ENCODE peak calls at places on chromosomes 13 and 19, in five cellular contexts. One of them, this sample, is unnamed.

GRCh38 chr19:4375620-4376228 is 24.6 kb downstream of the SH3GL1 start:
- DNase-seq in cardiac muscle cell: no peak
- DNase-seq in upper lobe of left lung: no peak
- DNase-seq in HepG2: peak; percentile 51
- DNase-seq in left ventricle myocardium inferior: no peak
- DNase-seq in this sample: no peak

GRCh38 chr19:53977991-53978731 is 13.3 kb upstream of the CACNG6 start:
- DNase-seq in cardiac muscle cell: peak; percentile 97
- DNase-seq in upper lobe of left lung: peak; percentile 81
- DNase-seq in HepG2: no peak
- DNase-seq in left ventricle myocardium inferior: peak; percentile 50
- DNase-seq in this sample: peak; percentile 78

GRCh38 chr19:38387550-38388309 is at the start of gene GGN:
- DNase-seq in cardiac muscle cell: peak; percentile 96
- DNase-seq in upper lobe of left lung: peak; percentile 96
- DNase-seq in HepG2: peak; percentile 49
- DNase-seq in left ventricle myocardium inferior: peak; percentile 74
- DNase-seq in this sample: peak; percentile 75

GRCh38 chr13:21218351-21219043 is 42.0 kb downstream of the MRPL57 start:
- DNase-seq in cardiac muscle cell: no peak
- DNase-seq in upper lobe of left lung: no peak
- DNase-seq in HepG2: no peak
- DNase-seq in left ventricle myocardium inferior: no peak
- DNase-seq in this sample: no peak

GRCh38 chr19:47497821-47498520 is 14.0 kb upstream of the KPTN start:
- DNase-seq in cardiac muscle cell: no peak
- DNase-seq in upper lobe of left lung: no peak
- DNase-seq in HepG2: no peak
- DNase-seq in left ventricle myocardium inferior: no peak
- DNase-seq in this sample: no peak

GRCh38 chr19:6876790-6877189 is 10.6 kb upstream of the ADGRE1 start:
- DNase-seq in cardiac muscle cell: no peak
- DNase-seq in upper lobe of left lung: no peak
- DNase-seq in HepG2: no peak
- DNase-seq in left ventricle myocardium inferior: no peak
- DNase-seq in this sample: no peak

GRCh38 chr19:11578342-11579142 is 1.1 kb upstream of the ACP5 start:
- DNase-seq in cardiac muscle cell: peak; percentile 20
- DNase-seq in upper lobe of left lung: peak; percentile 89
- DNase-seq in HepG2: peak; percentile 31
- DNase-seq in left ventricle myocardium inferior: peak; percentile 42
- DNase-seq in this sample: peak; percentile 46

GRCh38 chr19:54287456-54287855 is 6.5 kb upstream of the LILRB2 start:
- DNase-seq in cardiac muscle cell: no peak
- DNase-seq in upper lobe of left lung: no peak
- DNase-seq in HepG2: no peak
- DNase-seq in left ventricle myocardium inferior: no peak
- DNase-seq in this sample: no peak

GRCh38 chr13:26060366-26060765 is 8.6 kb upstream of the SHISA2 start:
- DNase-seq in cardiac muscle cell: no peak
- DNase-seq in upper lobe of left lung: no peak
- DNase-seq in HepG2: no peak
- DNase-seq in left ventricle myocardium inferior: no peak
- DNase-seq in this sample: no peak

GRCh38 chr19:15539638-15540037 is 31.3 kb downstream of the CYP4F22 start:
- DNase-seq in cardiac muscle cell: no peak
- DNase-seq in upper lobe of left lung: no peak
- DNase-seq in HepG2: no peak
- DNase-seq in left ventricle myocardium inferior: no peak
- DNase-seq in this sample: no peak

GRCh38 chr13:111326981-111327642 is 6.7 kb downstream of the TEX29 start:
- DNase-seq in cardiac muscle cell: no peak
- DNase-seq in upper lobe of left lung: peak; percentile 55
- DNase-seq in HepG2: no peak
- DNase-seq in left ventricle myocardium inferior: no peak
- DNase-seq in this sample: no peak
- H3K27me3 ChIP-seq in cardiac muscle cell: no peaks in the 10 kb centered on the region
- H3K27me3 ChIP-seq in upper lobe of left lung: no peaks in the 10 kb centered on the region
- H3K27me3 ChIP-seq in HepG2: peaks cover 5% of the 10 kb centered on the region
- H3K27me3 ChIP-seq in left ventricle myocardium inferior: no peaks in the 10 kb centered on the region
- H3K27me3 ChIP-seq in this sample: no peaks in the 10 kb centered on the region

GRCh38 chr13:46165485-46166220 is 16.3 kb downstream of the LCP1 start:
- DNase-seq in cardiac muscle cell: no peak
- DNase-seq in upper lobe of left lung: no peak
- DNase-seq in HepG2: no peak
- DNase-seq in left ventricle myocardium inferior: no peak
- DNase-seq in this sample: no peak
- H3K36me3 ChIP-seq in cardiac muscle cell: no peaks in the 10 kb centered on the region
- H3K36me3 ChIP-seq in upper lobe of left lung: no peaks in the 10 kb centered on the region
- H3K36me3 ChIP-seq in HepG2: no peaks in the 10 kb centered on the region
- H3K36me3 ChIP-seq in left ventricle myocardium inferior: no peaks in the 10 kb centered on the region
- H3K36me3 ChIP-seq in this sample: no peaks in the 10 kb centered on the region

GRCh38 chr19:55640577-55641375 is at the start of gene ZNF580:
- DNase-seq in cardiac muscle cell: peak; percentile 73
- DNase-seq in upper lobe of left lung: peak; percentile 95
- DNase-seq in HepG2: peak; percentile 40
- DNase-seq in left ventricle myocardium inferior: peak; percentile 71
- DNase-seq in this sample: peak; percentile 75
- H3K4me1 ChIP-seq in cardiac muscle cell: peaks cover 19% of the 10 kb centered on the region
- H3K4me1 ChIP-seq in upper lobe of left lung: peaks cover 64% of the 10 kb centered on the region
- H3K4me1 ChIP-seq in HepG2: peaks cover 58% of the 10 kb centered on the region
- H3K4me1 ChIP-seq in left ventricle myocardium inferior: peaks cover 91% of the 10 kb centered on the region
- H3K4me1 ChIP-seq in this sample: peaks cover 87% of the 10 kb centered on the region

GRCh38 chr13:74134226-74134776 is at the start of gene KLF12:
- DNase-seq in cardiac muscle cell: peak; percentile 96
- DNase-seq in upper lobe of left lung: peak; percentile 93
- DNase-seq in HepG2: peak; percentile 59
- DNase-seq in left ventricle myocardium inferior: peak; percentile 88
- DNase-seq in this sample: peak; percentile 85

GRCh38 chr13:74134777-74135305 is 637 bp upstream of the KLF12 start:
- DNase-seq in cardiac muscle cell: peak; percentile 71
- DNase-seq in upper lobe of left lung: peak; percentile 92
- DNase-seq in HepG2: no peak
- DNase-seq in left ventricle myocardium inferior: peak; percentile 66
- DNase-seq in this sample: peak; percentile 65

GRCh38 chr13:74136089-74136658 is 2.0 kb upstream of the KLF12 start:
- DNase-seq in cardiac muscle cell: peak; percentile 48
- DNase-seq in upper lobe of left lung: peak; percentile 87
- DNase-seq in HepG2: no peak
- DNase-seq in left ventricle myocardium inferior: peak; percentile 31
- DNase-seq in this sample: peak; percentile 33

GRCh38 chr13:74133657-74134201 is 475 bp downstream of the KLF12 start:
- DNase-seq in cardiac muscle cell: peak; percentile 89
- DNase-seq in upper lobe of left lung: peak; percentile 91
- DNase-seq in HepG2: peak; percentile 35
- DNase-seq in left ventricle myocardium inferior: peak; percentile 88
- DNase-seq in this sample: peak; percentile 89

DNA sequence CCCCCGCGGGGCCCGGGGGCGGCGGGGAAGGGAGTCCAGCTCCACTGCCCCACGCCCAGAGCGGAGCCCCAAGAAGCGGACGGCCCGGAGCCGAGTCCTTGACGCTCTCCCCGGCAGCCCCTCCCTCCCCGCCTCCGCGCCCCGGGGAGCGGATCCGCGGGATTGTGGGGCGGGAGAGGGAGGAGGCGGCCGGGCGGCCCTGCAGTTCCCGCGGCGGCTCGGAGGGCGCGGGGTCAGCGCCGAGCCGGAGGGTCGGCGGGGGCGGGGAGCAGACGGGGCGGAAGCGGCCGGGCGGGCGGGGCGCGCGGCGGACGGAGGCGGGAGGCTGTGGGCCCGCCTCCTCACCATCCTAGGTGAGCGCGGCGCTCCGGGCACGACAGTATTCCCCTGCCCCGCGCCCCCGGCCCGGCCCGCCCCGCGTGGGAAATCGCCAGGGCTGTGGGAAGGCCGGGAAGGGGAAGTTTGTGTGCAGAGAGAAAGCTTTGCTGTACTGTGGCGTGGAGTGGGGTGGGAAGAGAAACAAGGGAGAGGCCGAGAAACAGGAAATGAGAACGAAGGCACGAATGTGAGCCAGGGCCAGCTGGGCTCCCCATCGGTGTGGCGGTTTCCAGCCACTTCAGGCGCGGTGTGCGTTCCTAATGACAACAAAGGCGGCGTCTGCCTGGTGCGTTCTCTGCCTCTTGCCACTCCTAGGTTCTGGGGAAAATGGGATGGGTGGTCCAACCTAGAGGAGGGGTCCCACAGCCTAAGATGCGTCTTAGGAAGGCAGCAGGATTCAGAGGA is 1.3 kb upstream of the KLF12 start:
- DNase-seq in cardiac muscle cell: peak; percentile 87
- DNase-seq in upper lobe of left lung: peak; percentile 94
- DNase-seq in HepG2: no peak
- DNase-seq in left ventricle myocardium inferior: peak; percentile 79
- DNase-seq in this sample: peak; percentile 83
- H3K27me3 ChIP-seq in cardiac muscle cell: no peaks in the 10 kb centered on the region
- H3K27me3 ChIP-seq in upper lobe of left lung: no peaks in the 10 kb centered on the region
- H3K27me3 ChIP-seq in HepG2: no peaks in the 10 kb centered on the region
- H3K27me3 ChIP-seq in left ventricle myocardium inferior: no peaks in the 10 kb centered on the region
- H3K27me3 ChIP-seq in this sample: no peaks in the 10 kb centered on the region

GRCh38 chr19:2194513-2195078 is 30.9 kb downstream of the DOT1L start:
- DNase-seq in cardiac muscle cell: no peak
- DNase-seq in upper lobe of left lung: peak; percentile 59
- DNase-seq in HepG2: no peak
- DNase-seq in left ventricle myocardium inferior: no peak
- DNase-seq in this sample: no peak
- H3K36me3 ChIP-seq in cardiac muscle cell: peaks cover 2% of the 10 kb centered on the region
- H3K36me3 ChIP-seq in upper lobe of left lung: peaks cover 85% of the 10 kb centered on the region
- H3K36me3 ChIP-seq in HepG2: peaks cover 67% of the 10 kb centered on the region
- H3K36me3 ChIP-seq in left ventricle myocardium inferior: peaks cover 66% of the 10 kb centered on the region
- H3K36me3 ChIP-seq in this sample: peaks cover 71% of the 10 kb centered on the region

DNA sequence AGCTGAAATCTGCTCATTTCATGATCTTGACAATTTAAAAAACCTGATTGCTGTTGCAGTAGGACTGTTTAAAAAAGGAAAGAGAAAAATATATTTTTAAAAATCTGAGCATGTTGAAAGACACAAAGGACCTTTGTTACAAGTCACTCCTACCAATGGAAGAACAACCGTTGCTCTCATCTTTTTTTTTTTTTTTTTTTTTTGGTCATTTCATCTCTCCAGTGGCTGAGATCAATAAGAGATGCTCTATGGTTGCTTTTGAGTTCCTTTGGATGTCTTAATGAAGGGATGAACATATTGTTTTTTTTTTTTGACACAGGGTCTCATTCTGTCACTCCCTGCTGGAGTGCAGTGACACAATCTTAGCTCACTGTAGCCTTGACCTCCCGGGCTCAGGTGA is 29.2 kb downstream of the LRCH1 start:
- DNase-seq in cardiac muscle cell: no peak
- DNase-seq in upper lobe of left lung: no peak
- DNase-seq in HepG2: no peak
- DNase-seq in left ventricle myocardium inferior: no peak
- DNase-seq in this sample: no peak
- H3K4me1 ChIP-seq in cardiac muscle cell: peaks cover 64% of the 10 kb centered on the region
- H3K4me1 ChIP-seq in upper lobe of left lung: peaks cover 22% of the 10 kb centered on the region
- H3K4me1 ChIP-seq in HepG2: peaks cover 47% of the 10 kb centered on the region
- H3K4me1 ChIP-seq in left ventricle myocardium inferior: peaks cover 88% of the 10 kb centered on the region
- H3K4me1 ChIP-seq in this sample: peaks cover 89% of the 10 kb centered on the region